ENCODE peak calls at places on chromosomes 7 and 10, in six cellular contexts. G is dorsolateral prefrontal cortex, V is uterus, B is foreskin fibroblast, T is GM12865, E is A549. H is an unnamed sample.

GRCh38 chr7:112205348-112206237 is 606 bp downstream of the DOCK4 start:
- DNase-seq in G (peak), B (peak), V (peak), E (peak), T (peak), H (peak)

GRCh38 chr7:1242601-1243289 is 10.1 kb downstream of the UNCX start:
- DNase-seq in B (no peak), G (no peak), V (no peak), T (no peak), E (no peak), H (no peak)

GRCh38 chr10:105797234-105797890 is 1156.3 kb downstream of the SORCS3 start:
- DNase-seq in B (peak), T (peak), G (no peak), E (peak), V (no peak), H (peak)

GRCh38 chr7:1663243-1663642 is 6.8 kb upstream of the ELFN1 start:
- DNase-seq in B (no peak), E (no peak), T (no peak), G (peak), V (no peak), H (no peak)

GRCh38 chr10:21803374-21803773 is 200.2 kb downstream of the DNAJC1 start:
- DNase-seq in B (no peak), V (no peak), G (no peak), T (no peak), E (no peak), H (no peak)

GRCh38 chr7:80941206-80941758 is 22.4 kb upstream of the SEMA3C start:
- DNase-seq in V (no peak), B (peak), G (no peak), E (peak), T (no peak), H (peak)

GRCh38 chr10:114631678-114632417 is 26.2 kb downstream of the ABLIM1 start:
- DNase-seq in G (no peak), V (no peak), T (peak), B (peak), E (peak), H (no peak)

GRCh38 chr7:158373761-158374545 is 213.7 kb downstream of the PTPRN2 start:
- DNase-seq in E (no peak), B (no peak), T (no peak), V (no peak), G (no peak), H (no peak)

GRCh38 chr10:43843331-43844101 is 194.8 kb upstream of the ZNF32 start:
- DNase-seq in E (no peak), B (peak), G (no peak), T (no peak), V (peak), H (peak)

GRCh38 chr7:44977956-44978355 is 859 bp downstream of the MYO1G start:
- DNase-seq in T (no peak), B (no peak), V (no peak), E (no peak), G (no peak), H (no peak)

GRCh38 chr7:44975331-44976039 is 3.3 kb downstream of the MYO1G start:
- DNase-seq in V (no peak), T (no peak), E (no peak), G (no peak), B (no peak), H (no peak)

GRCh38 chr7:44977304-44977858 is 1.4 kb downstream of the MYO1G start:
- DNase-seq in V (no peak), T (peak), E (no peak), B (no peak), G (no peak), H (no peak)

GRCh38 chr7:44976040-44976745 is 2.6 kb downstream of the MYO1G start:
- DNase-seq in G (no peak), E (no peak), T (no peak), B (no peak), V (no peak), H (no peak)

GRCh38 chr7:44976746-44977196 is 2.0 kb downstream of the MYO1G start:
- DNase-seq in E (no peak), G (no peak), T (no peak), V (no peak), B (no peak), H (no peak)
- H3K4me3 ChIP-seq in E (no peak), G (no peak), T (peak), V (no peak), B (no peak), H (no peak)

GRCh38 chr10:110006358-110007170 is 1.2 kb upstream of the ADD3 start:
- DNase-seq in T (no peak), V (peak), E (peak), G (peak), B (peak), H (peak)
- H3K4me3 ChIP-seq in T (peak), V (peak), E (peak), G (peak), B (peak), H (peak)

GRCh38 chr10:119210633-119211032 is 3.3 kb downstream of the GRK5 start:
- DNase-seq in G (no peak), V (no peak), B (no peak), E (no peak), T (no peak), H (no peak)

GRCh38 chr10:119209050-119209735 is 1.8 kb downstream of the GRK5 start:
- DNase-seq in E (peak), T (peak), V (peak), B (peak), G (peak), H (no peak)

GRCh38 chr10:119211625-119212441 is 4.5 kb downstream of the GRK5 start:
- DNase-seq in V (no peak), E (no peak), B (peak), G (no peak), T (peak), H (no peak)

GRCh38 chr10:119209736-119210355 is 2.5 kb downstream of the GRK5 start:
- DNase-seq in B (peak), T (no peak), V (no peak), E (no peak), G (no peak), H (no peak)

DNA sequence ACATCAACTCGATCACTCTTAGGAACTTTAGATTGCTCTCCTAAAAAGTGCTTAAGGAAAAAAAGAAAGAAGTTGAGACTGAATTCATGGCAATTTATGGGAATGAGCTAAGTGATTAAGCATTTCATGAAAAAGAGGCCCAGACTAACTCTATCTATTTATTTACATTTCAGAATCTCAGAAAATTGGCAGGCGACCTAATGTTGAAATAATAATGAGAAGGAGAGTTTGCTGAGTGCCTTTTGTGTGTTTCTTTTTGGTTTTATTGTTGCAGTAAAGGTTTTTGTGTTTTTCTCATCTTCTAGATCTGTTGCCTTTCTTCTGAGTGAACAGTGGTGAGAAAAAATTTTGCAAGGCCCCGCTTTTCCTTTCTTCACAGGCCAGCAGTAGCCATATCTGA is 3.8 kb downstream of the GRK5 start:
- DNase-seq in T (no peak), G (no peak), V (no peak), B (peak), E (no peak), H (no peak)
- H3K4me3 ChIP-seq in T (no peak), G (no peak), V (no peak), B (peak), E (no peak), H (no peak)

GRCh38 chr7:44486693-44487092 is 3.8 kb downstream of the NUDCD3 start:
- DNase-seq in E (no peak), B (peak), T (no peak), V (no peak), G (no peak), H (no peak)
- H3K4me3 ChIP-seq in E (no peak), B (no peak), T (no peak), V (no peak), G (peak), H (no peak)

H was measured in skeletal muscle cell.